ENCODE peak calls at places on chromosomes 13 and 19, in four cellular contexts. One of them, this sample, is unnamed.

GRCh38 chr13:110575322-110576069 is 14.0 kb upstream of the RAB20 start:
- DNase-seq in MM.1S: no peak
- DNase-seq in B cell: peak; percentile 35
- DNase-seq in AG09309: no peak
- DNase-seq in this sample: peak; percentile 74

GRCh38 chr13:24670174-24670573 is 10.0 kb upstream of the ATP12A start:
- DNase-seq in MM.1S: no peak
- DNase-seq in AG09309: no peak
- DNase-seq in B cell: no peak
- DNase-seq in this sample: no peak

GRCh38 chr19:19006213-19006612 is 27.1 kb downstream of the SUGP2 start:
- DNase-seq in AG09309: no peak
- DNase-seq in B cell: no peak
- DNase-seq in MM.1S: no peak
- DNase-seq in this sample: no peak

GRCh38 chr13:73702419-73703071 is 431.7 kb downstream of the KLF12 start:
- DNase-seq in B cell: peak; percentile 5
- DNase-seq in MM.1S: peak; percentile 92
- DNase-seq in AG09309: no peak
- DNase-seq in this sample: peak; percentile 22

GRCh38 chr19:15379996-15380647 is 535 bp upstream of the AKAP8 start:
- DNase-seq in MM.1S: peak; percentile 74
- DNase-seq in AG09309: no peak
- DNase-seq in B cell: no peak
- DNase-seq in this sample: peak; percentile 71

GRCh38 chr13:100854091-100854490 is 179.5 kb upstream of the TMTC4 start:
- DNase-seq in AG09309: no peak
- DNase-seq in MM.1S: no peak
- DNase-seq in B cell: no peak
- DNase-seq in this sample: no peak

GRCh38 chr19:7978196-7978825 is 27.1 kb downstream of the ELAVL1 start:
- DNase-seq in B cell: no peak
- DNase-seq in AG09309: no peak
- DNase-seq in MM.1S: no peak
- DNase-seq in this sample: no peak

GRCh38 chr19:19406878-19407639 is 1.6 kb downstream of the GATAD2A start:
- DNase-seq in AG09309: no peak
- DNase-seq in B cell: peak; percentile 53
- DNase-seq in MM.1S: peak; percentile 79
- DNase-seq in this sample: peak; percentile 43

GRCh38 chr13:91526543-91527033 is 128.2 kb downstream of the GPC5 start:
- DNase-seq in B cell: no peak
- DNase-seq in MM.1S: no peak
- DNase-seq in AG09309: no peak
- DNase-seq in this sample: no peak

GRCh38 chr19:15241259-15241658 is 9.0 kb upstream of the EPHX3 start:
- DNase-seq in AG09309: no peak
- DNase-seq in MM.1S: no peak
- DNase-seq in B cell: no peak
- DNase-seq in this sample: no peak

GRCh38 chr19:15758379-15758778 is 20.6 kb downstream of the OR10H3 start:
- DNase-seq in AG09309: no peak
- DNase-seq in MM.1S: no peak
- DNase-seq in B cell: no peak
- DNase-seq in this sample: no peak

GRCh38 chr13:46389985-46390384 is 2.9 kb upstream of the RUBCNL start:
- DNase-seq in MM.1S: peak; percentile 75
- DNase-seq in AG09309: no peak
- DNase-seq in B cell: peak; percentile 76
- DNase-seq in this sample: peak; percentile 60

GRCh38 chr13:113220877-113221276 is 11.5 kb downstream of the CUL4A start:
- DNase-seq in AG09309: no peak
- DNase-seq in MM.1S: no peak
- DNase-seq in B cell: no peak
- DNase-seq in this sample: no peak

GRCh38 chr13:105612541-105612940 is 922.9 kb downstream of the EFNB2 start:
- DNase-seq in MM.1S: no peak
- DNase-seq in AG09309: no peak
- DNase-seq in B cell: no peak
- DNase-seq in this sample: no peak

GRCh38 chr13:99310382-99311031 is 3.3 kb upstream of the GPR183 start:
- DNase-seq in MM.1S: no peak
- DNase-seq in AG09309: peak; percentile 81
- DNase-seq in B cell: no peak
- DNase-seq in this sample: no peak

GRCh38 chr19:17616961-17617806 is 61.7 kb downstream of the COLGALT1 start:
- DNase-seq in MM.1S: no peak
- DNase-seq in B cell: no peak
- DNase-seq in AG09309: no peak
- DNase-seq in this sample: no peak

GRCh38 chr13:48188640-48189039 is 44.4 kb upstream of the ITM2B start:
- DNase-seq in MM.1S: no peak
- DNase-seq in AG09309: no peak
- DNase-seq in B cell: no peak
- DNase-seq in this sample: no peak

DNA sequence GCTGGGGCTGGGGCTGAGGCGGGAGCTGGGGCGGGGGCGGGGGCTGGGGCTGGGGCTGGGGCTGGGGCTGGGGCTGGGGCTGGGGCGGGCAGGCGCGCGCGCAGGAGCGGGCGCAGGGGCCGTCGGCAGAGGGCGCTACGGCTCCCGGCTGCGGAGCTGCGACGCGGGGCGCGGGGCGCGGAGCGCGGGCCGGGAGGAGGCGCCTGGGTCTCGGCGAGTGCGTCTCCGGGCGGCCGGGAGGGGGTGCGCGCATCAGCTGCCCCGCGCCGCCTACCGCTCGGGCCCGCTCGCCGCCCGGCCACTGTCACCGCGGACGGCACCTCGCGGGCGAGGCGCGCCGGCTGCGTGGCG is 416 bp upstream of the MTUS2 start:
- DNase-seq in B cell: peak; percentile 62
- DNase-seq in AG09309: no peak
- DNase-seq in MM.1S: peak; percentile 38
- DNase-seq in this sample: peak; percentile 87
- TF ChIP-seq CTCF in B cell: no peak
- TF ChIP-seq CTCF in AG09309: no peak
- TF ChIP-seq CTCF in MM.1S: no peak
- TF ChIP-seq CTCF in this sample: peak; percentile 74

DNA sequence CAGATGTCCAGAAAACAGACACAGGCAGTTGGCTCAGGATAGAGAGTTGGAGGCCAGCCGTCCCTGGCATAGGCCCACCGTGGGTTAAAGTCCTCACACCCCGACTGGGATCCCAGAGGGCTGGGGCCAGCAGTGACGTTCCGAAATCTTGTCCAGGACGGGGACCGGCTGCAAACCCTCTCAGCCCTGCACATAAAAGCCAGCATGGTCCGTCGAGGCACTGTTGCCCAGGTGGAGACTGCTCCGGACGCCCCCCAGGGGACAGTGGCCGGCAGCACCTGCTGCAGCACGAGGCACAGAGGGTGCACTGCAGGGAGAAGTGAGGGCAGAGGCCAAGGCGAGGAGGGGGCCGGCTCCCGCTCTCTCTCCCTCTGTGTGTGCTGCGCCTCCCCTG is 4.3 kb upstream of the IFNL2 start:
- DNase-seq in AG09309: no peak
- DNase-seq in MM.1S: no peak
- DNase-seq in B cell: no peak
- DNase-seq in this sample: no peak
- TF ChIP-seq CTCF in AG09309: no peak
- TF ChIP-seq CTCF in MM.1S: no peak
- TF ChIP-seq CTCF in B cell: no peak
- TF ChIP-seq CTCF in this sample: no peak

DNA sequence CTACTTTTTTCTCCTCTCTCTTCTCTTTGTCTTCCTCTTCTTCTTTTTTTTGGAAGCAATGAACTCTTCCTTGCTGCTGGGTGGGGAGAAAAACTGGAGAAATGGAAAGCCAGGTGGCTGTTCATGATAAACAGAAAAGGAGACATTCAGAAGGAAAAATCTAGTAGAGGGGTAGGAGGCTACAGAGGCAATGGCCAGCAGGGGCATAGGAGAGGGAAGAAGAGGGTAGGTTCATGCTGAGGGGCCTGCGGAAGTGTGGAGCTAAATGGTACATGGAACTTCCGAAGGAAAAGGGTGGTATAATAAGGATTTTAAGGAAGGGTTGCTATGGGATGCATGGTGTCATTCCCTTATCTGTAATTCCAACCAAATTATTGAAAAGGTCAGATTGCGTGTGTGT is 17.5 kb upstream of the HS6ST3 start:
- DNase-seq in AG09309: no peak
- DNase-seq in MM.1S: no peak
- DNase-seq in B cell: no peak
- DNase-seq in this sample: no peak
- TF ChIP-seq CTCF in AG09309: no peak
- TF ChIP-seq CTCF in MM.1S: no peak
- TF ChIP-seq CTCF in B cell: no peak
- TF ChIP-seq CTCF in this sample: no peak

DNA sequence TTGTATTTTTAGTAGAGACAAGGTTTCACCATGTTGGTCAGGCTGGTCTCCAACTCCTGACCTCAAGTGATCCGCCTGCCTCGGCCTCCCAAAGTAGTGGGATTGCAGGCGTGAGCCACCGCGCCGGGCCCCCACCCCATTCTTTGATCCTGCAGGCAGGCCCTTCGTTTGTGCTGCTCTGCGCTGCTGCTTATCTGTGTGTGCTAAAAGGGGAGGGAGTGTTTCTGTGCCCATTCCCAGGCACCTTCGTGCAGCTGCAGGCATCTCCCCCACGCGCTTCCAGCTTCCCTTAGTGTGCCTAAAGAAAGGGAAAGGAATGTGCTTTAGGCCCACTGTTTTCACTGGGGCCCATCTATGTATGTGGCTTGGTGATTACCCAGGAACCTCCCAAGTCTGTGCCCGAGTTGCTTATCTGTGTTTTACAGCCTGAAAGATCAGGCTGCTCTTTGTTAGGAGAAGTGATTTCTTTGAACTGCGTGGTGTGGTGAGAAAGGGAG is 27.2 kb downstream of the EPN1 start:
- DNase-seq in B cell: no peak
- DNase-seq in MM.1S: no peak
- DNase-seq in AG09309: no peak
- DNase-seq in this sample: peak; percentile 12
- TF ChIP-seq CTCF in B cell: no peak
- TF ChIP-seq CTCF in MM.1S: no peak
- TF ChIP-seq CTCF in AG09309: no peak
- TF ChIP-seq CTCF in this sample: no peak

GRCh38 chr13:71477735-71478134 is 389.3 kb downstream of the DACH1 start:
- DNase-seq in B cell: no peak
- DNase-seq in AG09309: no peak
- DNase-seq in MM.1S: no peak
- DNase-seq in this sample: peak; percentile 7
- TF ChIP-seq CTCF in B cell: no peak
- TF ChIP-seq CTCF in AG09309: no peak
- TF ChIP-seq CTCF in MM.1S: no peak
- TF ChIP-seq CTCF in this sample: peak; percentile 33

GRCh38 chr19:3039641-3040077 is 10.6 kb upstream of the TLE2 start:
- DNase-seq in B cell: no peak
- DNase-seq in MM.1S: no peak
- DNase-seq in AG09309: no peak
- DNase-seq in this sample: no peak
- TF ChIP-seq CTCF in B cell: no peak
- TF ChIP-seq CTCF in MM.1S: no peak
- TF ChIP-seq CTCF in AG09309: no peak
- TF ChIP-seq CTCF in this sample: no peak

This sample was measured in GM13977.